ENCODE peak calls at places on chromosomes 2 and 18, in six cellular contexts. R is smooth muscle cell of the brain vasculature, E is fibroblast of villous mesenchyme, N is AG08395, G is GM13977, K is tibial artery. V is an unnamed sample.

GRCh38 chr2:133123912-133124311 is 444.4 kb downstream of the NCKAP5 start:
- DNase-seq in N (no peak), K (no peak), G (no peak), E (no peak), R (no peak), V (no peak)

GRCh38 chr2:175744000-175744399 is 258.1 kb downstream of the LNPK start:
- DNase-seq in E (peak; percentile 2), R (no peak), N (no peak), G (no peak), K (no peak), V (no peak)

GRCh38 chr2:28488858-28489575 is 6.8 kb upstream of the PLB1 start:
- DNase-seq in E (no peak), K (no peak), R (no peak), G (no peak), N (no peak), V (no peak)

GRCh38 chr18:22609642-22610041 is 191.9 kb upstream of the CTAGE1 start:
- DNase-seq in N (peak; percentile 22), K (no peak), G (no peak), R (no peak), E (no peak), V (no peak)

GRCh38 chr2:131093066-131093842 is at the start of gene FAM168B:
- DNase-seq in K (peak; percentile 92), E (peak; percentile 90), R (peak; percentile 71), G (peak; percentile 95), N (peak; percentile 93), V (peak; percentile 39)

GRCh38 chr18:68376931-68377330 is 338.0 kb downstream of the TMX3 start:
- DNase-seq in N (no peak), K (no peak), R (no peak), E (no peak), G (no peak), V (no peak)

GRCh38 chr2:219406861-219407230 is 11.3 kb upstream of the DES start:
- DNase-seq in K (peak; percentile 96), R (peak; percentile 35), E (peak; percentile 71), N (peak; percentile 95), G (no peak), V (no peak)

GRCh38 chr2:168244318-168244717 is 3.1 kb downstream of the STK39 start:
- DNase-seq in K (no peak), G (no peak), E (no peak), N (no peak), R (no peak), V (peak; percentile 44)

GRCh38 chr2:130829020-130829419 is 7.7 kb upstream of the ARHGEF4 start:
- DNase-seq in G (no peak), K (no peak), R (no peak), E (no peak), N (no peak), V (no peak)

GRCh38 chr2:174039551-174040416 is 74.6 kb upstream of the SP3 start:
- DNase-seq in R (peak; percentile 92), K (peak; percentile 92), N (peak; percentile 91), E (peak; percentile 98), G (peak; percentile 78), V (peak; percentile 74)

GRCh38 chr2:38653715-38654494 is 12.0 kb upstream of the GALM start:
- DNase-seq in K (no peak), G (no peak), N (no peak), E (peak; percentile 12), R (no peak), V (no peak)

GRCh38 chr18:46502444-46502843 is 154.6 kb downstream of the LOXHD1 start:
- DNase-seq in G (no peak), K (no peak), R (no peak), N (no peak), E (no peak), V (no peak)

GRCh38 chr18:58104071-58104470 is 60.0 kb downstream of the NEDD4L start:
- DNase-seq in K (no peak), N (no peak), G (no peak), R (no peak), E (no peak), V (no peak)

GRCh38 chr18:48567388-48567787 is 28.6 kb downstream of the CTIF start:
- DNase-seq in N (no peak), G (no peak), K (no peak), R (no peak), E (no peak), V (no peak)

GRCh38 chr2:180882959-180883358 is 97.4 kb upstream of the UBE2E3 start:
- DNase-seq in R (no peak), N (no peak), E (no peak), G (no peak), K (no peak), V (no peak)

GRCh38 chr2:160411167-160411566 is 82.4 kb downstream of the RBMS1 start:
- DNase-seq in G (no peak), K (no peak), R (no peak), N (peak; percentile 67), E (no peak), V (no peak)

GRCh38 chr2:21301871-21302433 is 178.2 kb downstream of the TDRD15 start:
- DNase-seq in R (no peak), K (no peak), E (no peak), G (no peak), N (no peak), V (no peak)

GRCh38 chr2:31275976-31276375 is 42.0 kb downstream of the EHD3 start:
- DNase-seq in K (no peak), N (no peak), G (no peak), E (no peak), R (no peak), V (no peak)

GRCh38 chr2:179592167-179592936 is 269.1 kb downstream of the ZNF385B start:
- DNase-seq in N (peak; percentile 12), R (peak; percentile 21), K (no peak), E (peak; percentile 2), G (no peak), V (peak; percentile 16)

GRCh38 chr2:167748536-167748935 is 498.9 kb downstream of the STK39 start:
- DNase-seq in K (no peak), R (no peak), E (no peak), N (no peak), G (no peak), V (no peak)

GRCh38 chr18:22668496-22668895 is 250.8 kb upstream of the CTAGE1 start:
- DNase-seq in N (no peak), K (no peak), G (no peak), R (no peak), E (no peak), V (no peak)

GRCh38 chr18:45837283-45838070 is 12.0 kb downstream of the SIGLEC15 start:
- DNase-seq in N (peak; percentile 41), R (no peak), G (no peak), K (no peak), E (peak; percentile 54), V (no peak)

GRCh38 chr2:30180230-30180629 is 33.4 kb downstream of the YPEL5 start:
- DNase-seq in R (no peak), K (no peak), E (no peak), G (no peak), N (no peak), V (no peak)

GRCh38 chr2:101596346-101596745 is 101.2 kb upstream of the MAP4K4 start:
- DNase-seq in E (peak; percentile 5), R (no peak), G (no peak), N (no peak), K (no peak), V (no peak)

GRCh38 chr2:218127929-218128455 is 2.2 kb downstream of the CXCR2 start:
- DNase-seq in R (no peak), G (no peak), N (no peak), K (no peak), E (no peak), V (no peak)

GRCh38 chr18:21741511-21742322 is 1.1 kb downstream of the MIB1 start:
- DNase-seq in K (peak; percentile 78), N (peak; percentile 7), G (peak; percentile 36), E (peak; percentile 21), R (no peak), V (no peak)

GRCh38 chr2:66840321-66841014 is 405.5 kb downstream of the MEIS1 start:
- DNase-seq in K (no peak), R (no peak), N (no peak), G (no peak), E (peak; percentile 99), V (no peak)

GRCh38 chr18:9594782-9595181 is 19.6 kb downstream of the PPP4R1 start:
- DNase-seq in R (no peak), N (no peak), K (no peak), G (peak; percentile 32), E (no peak), V (no peak)

GRCh38 chr2:32464441-32464840 is 107.6 kb downstream of the BIRC6 start:
- DNase-seq in G (no peak), E (no peak), K (no peak), N (no peak), R (peak; percentile 65), V (peak; percentile 59)

GRCh38 chr18:13762690-13763439 is 36.4 kb downstream of the RNMT start:
- DNase-seq in K (no peak), R (no peak), G (no peak), N (no peak), E (no peak), V (no peak)

GRCh38 chr2:69271831-69272257 is 115.2 kb downstream of the GFPT1 start:
- DNase-seq in G (no peak), N (peak; percentile 79), K (no peak), R (no peak), E (peak; percentile 96), V (no peak)

GRCh38 chr2:54906711-54907110 is 143.5 kb downstream of the RTN4 start:
- DNase-seq in G (no peak), N (no peak), R (no peak), K (no peak), E (no peak), V (no peak)

GRCh38 chr2:226489765-226490164 is 309.9 kb downstream of the IRS1 start:
- DNase-seq in N (peak; percentile 69), E (peak; percentile 45), K (no peak), G (peak; percentile 17), R (no peak), V (no peak)

GRCh38 chr2:71129114-71129890 is 727 bp downstream of the MCEE start:
- DNase-seq in E (peak; percentile 6), K (no peak), N (no peak), G (no peak), R (no peak), V (no peak)

GRCh38 chr2:84830095-84830494 is 50.8 kb downstream of the TRABD2A start:
- DNase-seq in R (no peak), G (no peak), N (no peak), K (peak; percentile 76), E (peak; percentile 7), V (no peak)

GRCh38 chr2:186868344-186868743 is 19.4 kb upstream of the ZSWIM2 start:
- DNase-seq in K (no peak), R (no peak), E (no peak), N (no peak), G (no peak), V (no peak)